ENCODE peak calls at places on chromosomes 12 and 14, in ten cellular contexts. W is lower lobe of right lung, Q is prostate gland, E is upper lobe of right lung, Y is mesendoderm, R is neural progenitor cell, V is tibial nerve, X is mesenchymal stem cell, F is RWPE2, H is mammary epithelial cell. P is an unnamed sample.

GRCh38 chr14:58078068-58078467 is 73.9 kb downstream of the ARMH4 start:
- DNase-seq in F (no peak), Q (no peak), X (peak; percentile 74), V (no peak), W (no peak), Y (peak; percentile 51), E (no peak), H (peak; percentile 83), R (no peak), P (peak; percentile 18)

GRCh38 chr12:103401421-103401820 is 94.3 kb downstream of the C12orf42 start:
- DNase-seq in V (no peak), E (no peak), Q (no peak), W (no peak), Y (peak; percentile 74), R (no peak), H (peak; percentile 78), F (no peak), X (no peak), P (no peak)

GRCh38 chr12:90253674-90254181 is 545.1 kb upstream of the ATP2B1 start:
- DNase-seq in E (peak; percentile 63), W (peak; percentile 44), X (peak; percentile 92), H (peak; percentile 97), F (peak; percentile 91), R (no peak), Q (no peak), Y (peak; percentile 61), V (peak; percentile 69), P (peak; percentile 50)

GRCh38 chr14:57492859-57493258 is 798 bp downstream of the CCDC198 start:
- DNase-seq in Y (peak; percentile 14), Q (no peak), F (no peak), W (no peak), V (no peak), H (peak; percentile 44), E (no peak), R (no peak), X (peak; percentile 69), P (no peak)

GRCh38 chr12:123744836-123745235 is 17.3 kb upstream of the DNAH10 start:
- DNase-seq in F (no peak), V (no peak), R (peak; percentile 16), W (no peak), Y (peak; percentile 30), Q (no peak), X (no peak), E (no peak), H (no peak), P (no peak)

GRCh38 chr12:51910691-51911090 is 3.4 kb downstream of the ACVRL1 start:
- DNase-seq in X (no peak), V (no peak), W (peak; percentile 30), Q (no peak), F (no peak), E (peak; percentile 55), Y (no peak), R (no peak), H (no peak), P (no peak)

GRCh38 chr12:14948672-14949071 is 10.3 kb upstream of the ERP27 start:
- DNase-seq in V (peak; percentile 38), W (no peak), E (no peak), X (peak; percentile 90), R (no peak), F (no peak), Y (peak; percentile 82), H (peak; percentile 50), Q (no peak), P (no peak)

GRCh38 chr12:30417697-30418231 is 277.9 kb downstream of the IPO8 start:
- DNase-seq in R (no peak), H (peak; percentile 98), Q (no peak), V (peak; percentile 19), X (peak; percentile 96), E (no peak), Y (peak; percentile 42), F (peak; percentile 61), W (no peak), P (no peak)

GRCh38 chr14:49036991-49037390 is 549.2 kb downstream of the RPS29 start:
- DNase-seq in R (no peak), W (no peak), E (no peak), Y (no peak), Q (no peak), V (no peak), H (no peak), F (no peak), X (no peak), P (no peak)

DNA sequence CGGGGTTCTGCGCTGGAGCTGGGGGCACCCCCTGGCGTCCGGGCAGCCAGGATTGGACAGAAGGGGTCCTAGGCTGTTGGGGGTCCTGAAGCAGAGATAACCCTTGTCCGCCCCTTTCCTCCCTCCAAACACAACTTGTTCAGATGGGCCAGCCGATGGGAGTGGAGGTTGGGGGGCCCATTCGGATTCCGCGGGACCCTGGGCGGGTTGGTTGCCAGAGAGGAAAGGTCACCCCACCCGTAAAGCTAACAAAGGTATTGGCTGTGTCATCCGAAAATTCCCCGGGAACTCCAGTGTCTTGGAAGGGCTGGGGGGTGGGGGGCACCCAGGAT is 1.3 kb downstream of the FAM222A start:
- DNase-seq in H (no peak), Y (no peak), R (no peak), X (no peak), E (no peak), Q (no peak), W (no peak), F (no peak), V (no peak), P (no peak)
- H3K4me1 ChIP-seq in H (peaks cover 5% of the 10 kb centered on the region), Y (peaks cover 18% of the 10 kb centered on the region), R (peaks cover 70% of the 10 kb centered on the region), X (peaks cover 10% of the 10 kb centered on the region), E (peaks cover 17% of the 10 kb centered on the region), Q (peaks cover 10% of the 10 kb centered on the region), W (peaks cover 30% of the 10 kb centered on the region), F (no peaks in the 10 kb centered on the region), V (peaks cover 3% of the 10 kb centered on the region), P (no peaks in the 10 kb centered on the region)

GRCh38 chr14:36660736-36661505 is 739 bp upstream of the PAX9 start:
- DNase-seq in W (no peak), F (no peak), E (no peak), Y (no peak), R (no peak), X (no peak), V (no peak), Q (no peak), H (no peak), P (no peak)

GRCh38 chr14:36659822-36660735 is 1.6 kb upstream of the PAX9 start:
- DNase-seq in W (no peak), H (no peak), V (no peak), E (no peak), F (no peak), Y (no peak), X (no peak), R (peak; percentile 59), Q (no peak), P (no peak)

GRCh38 chr14:36657409-36658090 is 4.1 kb upstream of the PAX9 start:
- DNase-seq in E (no peak), Y (peak; percentile 60), R (peak; percentile 72), V (no peak), W (no peak), Q (peak; percentile 50), H (no peak), X (peak; percentile 37), F (peak; percentile 66), P (no peak)

GRCh38 chr14:36658091-36659009 is 3.3 kb upstream of the PAX9 start:
- DNase-seq in Y (no peak), H (no peak), Q (no peak), X (peak; percentile 11), R (peak; percentile 46), F (no peak), V (no peak), W (no peak), E (no peak), P (no peak)

DNA sequence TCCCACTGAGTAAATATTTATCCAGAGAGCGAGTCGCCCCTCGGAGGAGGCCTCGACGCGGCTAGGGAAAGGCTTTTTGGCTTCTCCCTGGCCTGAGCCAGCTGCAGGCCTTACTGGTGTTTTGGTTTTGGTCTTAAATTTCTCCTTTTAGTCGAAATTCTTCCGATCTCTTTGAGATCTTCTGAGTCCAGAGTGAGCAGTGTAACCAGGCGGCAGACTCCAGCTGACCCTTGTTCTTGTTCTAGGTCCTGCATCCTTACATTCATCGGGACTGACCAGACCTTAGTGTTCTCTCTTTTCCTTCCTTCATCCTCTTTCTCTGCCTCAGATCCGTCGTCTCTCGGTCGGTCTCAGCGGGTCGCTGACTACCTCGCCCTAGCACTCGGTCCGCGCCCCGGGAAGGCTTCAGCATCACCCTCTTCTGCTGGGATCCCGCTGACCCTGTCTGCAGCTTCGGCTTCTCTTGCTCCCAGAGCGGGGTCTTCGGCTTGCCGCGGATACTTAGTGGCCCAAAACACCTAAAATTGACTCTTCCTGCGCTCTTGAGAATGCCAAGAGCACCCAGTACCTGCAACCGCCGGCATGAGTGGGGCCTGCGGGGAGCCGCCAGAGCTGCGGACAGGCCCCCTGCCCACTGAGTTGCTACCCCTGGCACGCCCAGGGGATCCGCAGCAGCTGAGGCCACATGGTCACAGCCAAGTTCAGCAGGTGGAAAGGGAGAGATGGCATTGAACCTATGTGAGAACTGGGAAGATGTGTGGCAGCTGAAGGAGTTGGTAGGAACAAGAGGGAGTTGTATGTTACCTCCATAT is 2.4 kb upstream of the PAX9 start:
- DNase-seq in Y (no peak), W (no peak), R (peak; percentile 23), E (no peak), X (no peak), F (no peak), Q (no peak), H (no peak), V (no peak), P (no peak)
- H3K4me1 ChIP-seq in Y (peaks cover 2% of the 10 kb centered on the region), W (peaks cover 66% of the 10 kb centered on the region), R (peaks cover 3% of the 10 kb centered on the region), E (peaks cover 38% of the 10 kb centered on the region), X (peaks cover 53% of the 10 kb centered on the region), F (no peaks in the 10 kb centered on the region), Q (no peaks in the 10 kb centered on the region), H (peaks cover 28% of the 10 kb centered on the region), V (peaks cover 27% of the 10 kb centered on the region), P (peaks cover 19% of the 10 kb centered on the region)

DNA sequence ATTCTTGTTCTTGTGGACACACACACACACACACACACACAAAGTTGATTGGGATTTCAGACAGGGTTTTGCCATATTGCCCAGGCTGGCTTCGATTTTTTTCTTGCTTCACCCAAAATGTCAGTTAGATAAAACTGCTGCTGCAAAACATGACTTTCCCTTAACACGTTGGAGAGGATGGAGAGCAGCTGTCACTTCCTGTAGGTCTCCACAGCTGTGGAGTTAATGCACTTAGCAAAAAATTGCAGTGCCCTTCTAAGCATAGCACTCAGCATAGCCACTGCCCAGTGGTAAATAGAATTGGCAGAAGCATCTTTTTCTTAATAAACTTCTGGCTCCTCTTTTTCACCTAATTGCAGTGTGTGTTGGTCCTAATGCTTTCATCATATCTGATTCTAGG is 54.5 kb downstream of the PDZRN4 start:
- DNase-seq in F (no peak), V (no peak), X (peak; percentile 11), W (no peak), E (no peak), Q (no peak), Y (peak; percentile 2), R (no peak), H (no peak), P (no peak)
- H3K4me1 ChIP-seq in F (no peaks in the 10 kb centered on the region), V (no peaks in the 10 kb centered on the region), X (no peaks in the 10 kb centered on the region), W (no peaks in the 10 kb centered on the region), E (no peaks in the 10 kb centered on the region), Q (no peaks in the 10 kb centered on the region), Y (no peaks in the 10 kb centered on the region), R (no peaks in the 10 kb centered on the region), H (no peaks in the 10 kb centered on the region), P (no peaks in the 10 kb centered on the region)

DNA sequence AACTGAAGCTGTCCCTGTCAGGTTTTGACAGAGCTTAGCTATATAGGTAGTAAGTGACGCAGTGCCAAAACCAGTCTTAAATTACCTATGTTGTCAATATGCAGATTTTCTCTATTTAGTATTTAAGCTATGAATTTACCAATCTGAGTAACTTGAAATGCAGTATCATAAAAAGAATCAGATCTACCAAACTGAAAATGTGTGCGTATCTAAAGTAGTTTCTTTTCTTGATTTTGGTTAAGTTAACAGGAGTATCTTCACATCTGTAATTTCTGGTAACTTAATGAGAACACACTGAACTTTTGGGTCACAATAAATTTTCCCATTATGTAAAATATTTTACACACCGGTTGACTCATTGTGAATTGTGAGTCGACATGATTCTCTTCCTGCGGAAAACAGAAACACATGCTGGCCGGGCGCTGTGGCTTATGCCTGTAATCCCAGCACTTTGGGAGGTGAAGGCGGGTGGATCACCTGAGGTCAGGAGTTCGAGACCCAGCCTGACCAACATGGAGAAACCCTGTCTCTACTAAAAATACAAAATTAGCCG is 45.1 kb downstream of the TRAF3 start:
- DNase-seq in V (no peak), E (no peak), Q (no peak), R (no peak), H (no peak), F (no peak), X (no peak), Y (no peak), W (no peak), P (no peak)
- H3K4me1 ChIP-seq in V (peaks cover 7% of the 10 kb centered on the region), E (no peaks in the 10 kb centered on the region), Q (no peaks in the 10 kb centered on the region), R (no peaks in the 10 kb centered on the region), H (peaks cover 38% of the 10 kb centered on the region), F (peaks cover 27% of the 10 kb centered on the region), X (peaks cover 16% of the 10 kb centered on the region), Y (peaks cover 2% of the 10 kb centered on the region), W (no peaks in the 10 kb centered on the region), P (no peaks in the 10 kb centered on the region)

P was measured in breast epithelium.